ENCODE peak calls at places on chromosome 10, in five cellular contexts. F is K562, J is tibial nerve, G is PC-3, Y is colonic mucosa. U is an unnamed sample.
A peak's percentile ranks its signal among the peaks of the same experiment; 100 is the strongest.

GRCh38 chr10:75272896-75273295 is 37.1 kb upstream of the COMTD1 start:
- DNase-seq in F (no peak), G (peak; percentile 81), Y (no peak), J (no peak), U (no peak)

GRCh38 chr10:118531105-118531851 is 64.2 kb downstream of the PRLHR start:
- DNase-seq in G (no peak), F (peak; percentile 24), Y (no peak), J (no peak), U (no peak)

GRCh38 chr10:1393481-1393880 is 337.3 kb downstream of the WDR37 start:
- DNase-seq in F (no peak), J (no peak), G (no peak), Y (peak; percentile 3), U (no peak)

GRCh38 chr10:5314866-5315265 is 49.9 kb upstream of the UCN3 start:
- DNase-seq in J (no peak), F (no peak), Y (no peak), G (no peak), U (no peak)

GRCh38 chr10:75414527-75414926 is 13.0 kb upstream of the ZNF503 start:
- DNase-seq in G (no peak), Y (no peak), J (no peak), F (no peak), U (no peak)

GRCh38 chr10:89845541-89846275 is 144.3 kb downstream of the KIF20B start:
- DNase-seq in F (no peak), Y (no peak), G (peak; percentile 49), J (no peak), U (no peak)

GRCh38 chr10:102645388-102645740 is 1.1 kb downstream of the TRIM8 start:
- DNase-seq in F (no peak), J (peak; percentile 74), G (peak; percentile 55), Y (peak; percentile 79), U (no peak)

GRCh38 chr10:10131984-10132383 is 885.7 kb upstream of the CELF2 start:
- DNase-seq in Y (no peak), G (no peak), J (no peak), F (no peak), U (peak; percentile 29)

GRCh38 chr10:103757531-103758293 is 97.7 kb downstream of the SH3PXD2A start:
- DNase-seq in G (peak; percentile 73), J (peak; percentile 27), F (no peak), Y (peak; percentile 37), U (peak; percentile 85)

GRCh38 chr10:115001506-115002381 is 63.7 kb downstream of the TRUB1 start:
- DNase-seq in G (no peak), Y (no peak), F (no peak), J (no peak), U (peak; percentile 55)

GRCh38 chr10:47253651-47254375 is 46.2 kb upstream of the GDF10 start:
- DNase-seq in J (peak; percentile 21), Y (no peak), G (no peak), F (no peak), U (peak; percentile 48)

GRCh38 chr10:109328001-109328400 is 595.3 kb downstream of the XPNPEP1 start:
- DNase-seq in Y (no peak), J (no peak), G (no peak), F (no peak), U (no peak)

GRCh38 chr10:100791254-100792058 is 46.1 kb downstream of the PAX2 start:
- DNase-seq in F (no peak), J (no peak), G (no peak), Y (no peak), U (no peak)

GRCh38 chr10:11895108-11895466 is 71.9 kb downstream of the PROSER2 start:
- DNase-seq in G (no peak), Y (no peak), F (no peak), J (no peak), U (no peak)

GRCh38 chr10:11893749-11894278 is 70.7 kb downstream of the PROSER2 start:
- DNase-seq in G (no peak), F (no peak), J (no peak), Y (no peak), U (no peak)

GRCh38 chr10:11894381-11895107 is 71.4 kb downstream of the PROSER2 start:
- DNase-seq in F (peak; percentile 83), J (no peak), Y (no peak), G (no peak), U (no peak)

GRCh38 chr10:11895598-11895997 is 72.4 kb downstream of the PROSER2 start:
- DNase-seq in Y (no peak), G (no peak), F (no peak), J (no peak), U (no peak)

DNA sequence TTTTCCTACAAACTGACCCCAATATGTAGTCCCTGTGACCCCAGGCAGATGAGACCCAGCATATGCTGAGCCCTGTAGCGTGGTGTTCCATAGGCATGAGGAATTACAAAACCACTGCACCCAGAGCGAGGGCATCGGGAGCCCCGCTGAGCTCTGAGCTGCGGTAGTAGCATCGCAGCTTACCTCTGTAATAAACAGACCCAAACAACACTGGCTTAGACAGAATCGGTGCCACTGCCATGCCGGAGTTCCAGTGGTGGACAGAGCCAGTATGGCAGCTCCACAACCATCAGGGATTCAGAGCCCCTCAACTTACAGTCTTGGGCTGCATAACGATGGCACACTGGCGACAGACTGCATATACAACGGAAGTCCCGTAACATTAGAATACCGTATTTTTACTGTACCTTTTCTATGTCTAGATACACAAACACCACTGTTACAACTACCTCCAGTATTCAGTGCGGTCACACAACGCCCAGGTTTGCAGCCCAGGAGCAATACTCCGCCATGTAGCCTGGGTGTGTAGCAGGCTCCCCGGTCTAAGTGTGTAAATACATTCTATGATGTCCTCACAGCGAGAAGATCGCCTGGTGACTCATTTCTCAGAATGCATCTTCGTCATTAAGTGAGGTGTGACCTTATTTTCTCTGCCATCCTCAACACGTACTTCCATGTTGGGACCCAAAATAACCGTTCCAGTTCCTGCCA is 68.8 kb downstream of the PROSER2 start:
- DNase-seq in G (no peak), F (no peak), Y (no peak), J (no peak), U (no peak)
- H3K27ac ChIP-seq in G (no peak overlapping the region), F (peak overlapping the region; percentile 81), Y (no peak overlapping the region), J (no peak overlapping the region), U (no peak overlapping the region)

GRCh38 chr10:3806603-3807002 is 21.6 kb upstream of the KLF6 start:
- DNase-seq in F (no peak), J (no peak), G (peak; percentile 83), Y (peak; percentile 83), U (no peak)
- H3K4me1 ChIP-seq in F (peaks cover 87% of the 10 kb centered on the region), J (peaks cover 73% of the 10 kb centered on the region), G (peaks cover 79% of the 10 kb centered on the region), Y (peaks cover 17% of the 10 kb centered on the region), U (peaks cover 33% of the 10 kb centered on the region)

GRCh38 chr10:122280977-122281376 is 9.9 kb downstream of the BTBD16 start:
- DNase-seq in G (no peak), J (no peak), F (no peak), Y (no peak), U (no peak)

GRCh38 chr10:122282909-122283308 is 11.8 kb downstream of the BTBD16 start:
- DNase-seq in J (no peak), Y (no peak), F (no peak), G (no peak), U (no peak)

GRCh38 chr10:122281751-122282150 is 10.7 kb downstream of the BTBD16 start:
- DNase-seq in G (no peak), F (no peak), Y (no peak), J (no peak), U (no peak)

GRCh38 chr10:122280156-122280555 is 9.1 kb downstream of the BTBD16 start:
- DNase-seq in F (no peak), Y (no peak), G (no peak), J (no peak), U (no peak)

DNA sequence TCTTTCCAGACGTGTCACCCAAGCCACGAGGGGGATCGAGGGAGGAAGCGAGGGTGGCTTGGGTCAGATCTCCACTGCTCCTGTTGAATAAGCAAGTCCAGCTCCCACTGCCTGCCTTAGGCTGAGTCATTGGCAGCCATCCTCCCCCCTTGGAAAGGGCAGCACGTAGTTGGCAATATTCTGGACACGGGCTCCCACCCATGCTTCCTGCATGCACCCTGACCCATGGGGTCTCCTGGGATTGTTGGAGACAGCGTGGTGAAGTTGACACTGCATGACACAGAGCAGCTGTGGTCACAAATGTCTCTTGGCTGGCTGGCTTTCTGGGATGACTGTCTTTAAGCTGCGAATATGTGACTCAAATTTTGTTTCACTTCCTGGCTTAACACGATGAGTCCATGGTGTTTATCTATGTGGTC is 11.2 kb downstream of the BTBD16 start:
- DNase-seq in Y (no peak), G (peak; percentile 50), F (no peak), J (no peak), U (peak; percentile 24)
- H3K27ac ChIP-seq in Y (no peak overlapping the region), G (peak overlapping the region; percentile 7), F (no peak overlapping the region), J (no peak overlapping the region), U (no peak overlapping the region)

DNA sequence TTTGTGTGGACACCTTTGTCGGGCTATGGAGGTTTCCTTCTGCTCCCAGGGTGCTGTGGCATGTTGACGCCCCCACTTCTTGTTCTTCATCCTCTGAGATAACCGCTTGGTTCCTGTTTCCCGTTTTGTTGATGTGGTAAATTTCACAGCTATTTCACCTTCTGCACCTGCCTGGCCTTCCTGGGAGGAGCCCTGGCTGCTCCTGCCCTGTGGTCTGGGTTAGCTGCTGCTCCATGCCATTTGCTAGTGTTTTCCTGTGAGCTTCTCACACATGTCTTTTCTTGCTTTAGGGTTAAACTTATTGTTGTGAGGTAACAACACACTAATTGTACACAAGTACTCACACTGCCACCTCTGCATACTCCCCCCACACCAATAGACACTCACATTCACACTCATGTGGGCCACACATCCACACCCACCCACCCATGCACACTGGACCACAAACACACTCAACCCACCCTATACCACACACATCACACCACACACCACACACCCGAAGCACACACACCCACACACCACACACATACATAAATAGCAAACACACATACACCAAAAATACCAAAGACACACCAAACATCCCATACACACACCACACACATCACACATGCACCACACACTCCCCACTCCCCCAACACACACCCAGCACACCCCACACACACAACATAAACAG is 46.6 kb upstream of the MSMB start:
- DNase-seq in J (no peak), F (no peak), G (no peak), Y (no peak), U (no peak)
- H3K4me1 ChIP-seq in J (no peaks in the 10 kb centered on the region), F (no peaks in the 10 kb centered on the region), G (no peaks in the 10 kb centered on the region), Y (no peaks in the 10 kb centered on the region), U (peaks cover 40% of the 10 kb centered on the region)

GRCh38 chr10:113099431-113100298 is 149.6 kb downstream of the TCF7L2 start:
- DNase-seq in J (peak; percentile 27), Y (no peak), F (no peak), G (no peak), U (peak; percentile 61)

GRCh38 chr10:113095419-113095818 is 145.4 kb downstream of the TCF7L2 start:
- DNase-seq in J (no peak), F (no peak), G (no peak), Y (no peak), U (no peak)

GRCh38 chr10:113094114-113094486 is 144.1 kb downstream of the TCF7L2 start:
- DNase-seq in Y (no peak), F (no peak), G (peak; percentile 90), J (no peak), U (peak; percentile 55)

GRCh38 chr10:113096111-113097045 is 146.3 kb downstream of the TCF7L2 start:
- DNase-seq in Y (no peak), G (no peak), F (no peak), J (no peak), U (no peak)

DNA sequence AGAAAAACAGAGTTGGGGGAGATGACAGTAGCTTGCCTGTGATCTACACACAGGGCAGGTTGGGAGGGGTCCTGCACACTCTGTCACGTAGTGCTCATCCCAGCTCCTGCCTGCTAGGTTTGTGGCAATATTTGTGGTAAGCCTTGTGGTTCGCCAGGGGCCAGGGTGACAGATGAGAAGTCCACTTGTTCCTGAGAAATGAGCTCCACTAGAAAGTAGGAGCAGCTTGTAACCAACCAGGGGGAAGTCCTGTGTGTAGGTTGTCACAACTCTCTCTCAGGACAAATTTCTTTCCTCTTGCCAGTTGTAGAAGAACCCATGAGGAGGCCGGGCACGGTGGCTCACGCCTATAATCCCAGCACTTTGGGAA is 147.0 kb downstream of the TCF7L2 start:
- DNase-seq in G (no peak), F (no peak), Y (no peak), J (no peak), U (no peak)
- H3K27ac ChIP-seq in G (no peak overlapping the region), F (no peak overlapping the region), Y (peak overlapping the region; percentile 25), J (no peak overlapping the region), U (peak overlapping the region; percentile 26)

GRCh38 chr10:53209941-53210611 is 437.5 kb upstream of the MBL2 start:
- DNase-seq in J (no peak), Y (no peak), F (no peak), G (peak; percentile 97), U (peak; percentile 37)
- H3K4me1 ChIP-seq in J (no peaks in the 10 kb centered on the region), Y (no peaks in the 10 kb centered on the region), F (no peaks in the 10 kb centered on the region), G (no peaks in the 10 kb centered on the region), U (no peaks in the 10 kb centered on the region)